ENCODE peak calls at places on chromosomes 16 and 17, in nine cellular contexts. A is hepatocyte, X is heart left ventricle, D is lower leg skin, V is cardiac muscle cell, W is heart right ventricle, F is body of pancreas, T is fibroblast of villous mesenchyme, Q is upper lobe of right lung. I is an unnamed sample.

GRCh38 chr16:79707867-79708266 is 107.3 kb upstream of the MAF start:
- DNase-seq in T (no peak), W (peak), X (peak), A (peak), V (no peak), F (peak), Q (no peak), D (peak), I (no peak)

GRCh38 chr17:65617496-65617895 is 56.0 kb upstream of the AXIN2 start:
- DNase-seq in X (no peak), V (no peak), F (no peak), Q (no peak), A (no peak), W (no peak), D (no peak), T (no peak), I (no peak)

GRCh38 chr17:82449136-82449882 is 1.2 kb downstream of the CYBC1 start:
- DNase-seq in T (no peak), Q (peak), F (peak), A (no peak), W (peak), D (no peak), X (peak), V (no peak), I (peak)

GRCh38 chr17:68613739-68614298 is 12.7 kb upstream of the FAM20A start:
- DNase-seq in T (peak), W (peak), F (peak), X (peak), Q (no peak), A (peak), D (no peak), V (peak), I (peak)

GRCh38 chr17:77692571-77693161 is 265.8 kb upstream of the TNRC6C start:
- DNase-seq in T (peak), D (no peak), Q (peak), A (no peak), F (no peak), V (no peak), W (no peak), X (no peak), I (no peak)

GRCh38 chr17:69820881-69821473 is 254.0 kb upstream of the KCNJ16 start:
- DNase-seq in T (no peak), V (no peak), X (no peak), A (no peak), F (no peak), W (no peak), D (no peak), Q (no peak), I (no peak)

GRCh38 chr16:83923581-83924365 is 24.9 kb downstream of the MLYCD start:
- DNase-seq in X (no peak), A (no peak), V (no peak), F (no peak), T (no peak), Q (peak), W (no peak), D (no peak), I (no peak)

GRCh38 chr17:32551186-32551955 is 64.6 kb downstream of the CDK5R1 start:
- DNase-seq in T (peak), D (no peak), V (no peak), W (no peak), F (no peak), A (no peak), Q (no peak), X (no peak), I (no peak)

GRCh38 chr16:48101069-48101674 is 54.6 kb downstream of the ABCC12 start:
- DNase-seq in X (no peak), V (no peak), W (no peak), D (no peak), F (peak), Q (no peak), A (no peak), T (no peak), I (no peak)

GRCh38 chr17:43787728-43788127 is 7.5 kb downstream of the CFAP97D1 start:
- DNase-seq in A (no peak), V (no peak), Q (no peak), T (no peak), X (no peak), W (no peak), D (no peak), F (no peak), I (no peak)

GRCh38 chr16:88968589-88969280 is 8.3 kb downstream of the CBFA2T3 start:
- DNase-seq in Q (no peak), D (no peak), W (no peak), X (no peak), T (no peak), A (no peak), F (no peak), V (no peak), I (no peak)

GRCh38 chr16:56912746-56913703 is 18.9 kb upstream of the HERPUD1 start:
- DNase-seq in Q (peak), W (no peak), X (no peak), F (no peak), T (peak), A (no peak), D (no peak), V (no peak), I (no peak)

GRCh38 chr16:4976611-4977145 is 18.5 kb downstream of the SEC14L5 start:
- DNase-seq in V (no peak), Q (peak), X (no peak), D (no peak), W (no peak), T (no peak), A (no peak), F (peak), I (no peak)

GRCh38 chr17:49365667-49366066 is 3.6 kb upstream of the ZNF652 start:
- DNase-seq in Q (no peak), D (no peak), W (peak), A (peak), V (peak), T (no peak), X (no peak), F (peak), I (peak)

GRCh38 chr17:49110504-49110903 is 22.1 kb upstream of the B4GALNT2 start:
- DNase-seq in T (no peak), Q (no peak), V (no peak), X (no peak), D (no peak), W (no peak), F (no peak), A (no peak), I (no peak)

GRCh38 chr17:21173543-21173942 is 40.4 kb downstream of the TMEM11 start:
- DNase-seq in D (no peak), W (no peak), V (peak), T (no peak), X (no peak), Q (no peak), A (no peak), F (no peak), I (no peak)

GRCh38 chr17:15442316-15443185 is 24.9 kb downstream of the CDRT4 start:
- DNase-seq in T (no peak), Q (no peak), D (no peak), W (no peak), A (no peak), V (no peak), F (no peak), X (no peak), I (no peak)

GRCh38 chr17:69501591-69502468 is 87.3 kb downstream of the MAP2K6 start:
- DNase-seq in F (peak), V (peak), T (peak), W (peak), Q (no peak), X (no peak), A (peak), D (peak), I (peak)

GRCh38 chr16:64589836-64590235 is 532.0 kb downstream of the CDH11 start:
- DNase-seq in T (peak), X (no peak), A (no peak), W (no peak), F (no peak), Q (no peak), V (no peak), D (no peak), I (no peak)

GRCh38 chr17:14427914-14428639 is 127.2 kb downstream of the HS3ST3B1 start:
- DNase-seq in V (no peak), A (no peak), T (no peak), F (no peak), X (no peak), W (no peak), Q (no peak), D (no peak), I (no peak)

GRCh38 chr17:47286198-47286914 is 32.7 kb downstream of the ITGB3 start:
- DNase-seq in W (no peak), F (no peak), A (no peak), V (no peak), Q (no peak), D (no peak), T (no peak), X (no peak), I (no peak)

GRCh38 chr16:87201052-87201451 is 116.1 kb downstream of the C16orf95 start:
- DNase-seq in T (peak), V (no peak), D (peak), X (peak), A (peak), Q (no peak), F (peak), W (peak), I (no peak)

GRCh38 chr17:73480740-73481139 is 163.5 kb downstream of the SDK2 start:
- DNase-seq in Q (no peak), X (peak), F (no peak), T (no peak), A (no peak), D (no peak), W (peak), V (peak), I (no peak)

GRCh38 chr17:5672141-5672540 is 87.8 kb upstream of the NLRP1 start:
- DNase-seq in X (no peak), Q (no peak), F (no peak), T (no peak), W (no peak), A (no peak), D (no peak), V (no peak), I (no peak)

GRCh38 chr17:5668557-5669138 is 84.3 kb upstream of the NLRP1 start:
- DNase-seq in T (no peak), V (no peak), W (no peak), Q (no peak), A (no peak), D (no peak), X (no peak), F (no peak), I (no peak)

GRCh38 chr17:5669191-5669590 is 84.9 kb upstream of the NLRP1 start:
- DNase-seq in Q (no peak), V (no peak), W (no peak), F (no peak), T (no peak), X (no peak), D (no peak), A (no peak), I (no peak)

GRCh38 chr17:5665164-5665563 is 80.9 kb upstream of the NLRP1 start:
- DNase-seq in T (no peak), W (no peak), Q (no peak), F (no peak), X (no peak), D (no peak), A (no peak), V (peak), I (no peak)

GRCh38 chr17:5667871-5668270 is 83.6 kb upstream of the NLRP1 start:
- DNase-seq in D (no peak), X (no peak), V (no peak), W (no peak), T (no peak), A (no peak), Q (no peak), F (no peak), I (peak)
- TF ChIP-seq CTCF in D (no peak), X (no peak), V (no peak), W (peak), T (peak), A (no peak), Q (peak), F (no peak), I (peak)

GRCh38 chr17:7588553-7589203 is 1.2 kb downstream of the SOX15 start:
- DNase-seq in V (no peak), F (no peak), W (no peak), X (no peak), D (no peak), Q (no peak), T (no peak), A (no peak), I (no peak)

GRCh38 chr17:7587831-7588230 is 2.1 kb downstream of the SOX15 start:
- DNase-seq in Q (no peak), D (no peak), T (peak), W (no peak), F (no peak), A (no peak), V (no peak), X (no peak), I (no peak)

GRCh38 chr17:7590743-7591142 is 849 bp upstream of the SOX15 start:
- DNase-seq in V (no peak), W (no peak), T (peak), Q (no peak), A (peak), X (no peak), D (peak), F (no peak), I (peak)

GRCh38 chr17:7589891-7590611 is at the start of gene SOX15:
- DNase-seq in F (no peak), V (no peak), X (no peak), D (no peak), T (no peak), W (no peak), A (peak), Q (no peak), I (peak)

GRCh38 chr17:7589204-7589868 is 558 bp downstream of the SOX15 start:
- DNase-seq in V (peak), X (peak), W (peak), F (peak), T (peak), A (peak), D (peak), Q (peak), I (peak)
- H3K4me3 ChIP-seq in V (no peak), X (peak), W (peak), F (no peak), T (peak), A (no peak), D (peak), Q (peak), I (peak)

GRCh38 chr17:78791840-78792709 is 10.0 kb upstream of the CYTH1 start:
- DNase-seq in V (no peak), D (no peak), A (no peak), W (no peak), T (no peak), F (no peak), Q (no peak), X (no peak), I (no peak)
- TF ChIP-seq CTCF in V (no peak), D (no peak), A (no peak), W (no peak), T (no peak), F (no peak), Q (no peak), X (no peak), I (no peak)

GRCh38 chr16:27730703-27731220 is 180.8 kb downstream of the KATNIP start:
- DNase-seq in W (no peak), Q (no peak), A (no peak), F (no peak), V (no peak), X (no peak), T (no peak), D (no peak), I (no peak)

GRCh38 chr16:27727941-27728340 is 178.0 kb downstream of the KATNIP start:
- DNase-seq in Q (no peak), W (no peak), D (no peak), V (no peak), A (no peak), T (no peak), F (no peak), X (no peak), I (no peak)

GRCh38 chr16:27728691-27729090 is 178.7 kb downstream of the KATNIP start:
- DNase-seq in Q (no peak), T (no peak), D (no peak), V (no peak), W (no peak), A (no peak), X (no peak), F (no peak), I (no peak)

GRCh38 chr16:27726621-27727275 is 176.8 kb downstream of the KATNIP start:
- DNase-seq in X (no peak), F (no peak), W (no peak), T (peak), D (no peak), A (no peak), V (no peak), Q (no peak), I (no peak)

GRCh38 chr16:27729516-27730304 is 179.8 kb downstream of the KATNIP start:
- DNase-seq in D (peak), F (peak), T (no peak), W (peak), A (no peak), Q (no peak), X (no peak), V (no peak), I (no peak)
- H3K4me3 ChIP-seq in D (no peak), F (no peak), T (no peak), W (no peak), A (no peak), Q (no peak), X (no peak), V (no peak), I (no peak)

GRCh38 chr16:29818082-29818481 is 2.1 kb downstream of the PAGR1 start:
- DNase-seq in A (no peak), W (no peak), F (no peak), D (no peak), V (no peak), Q (no peak), T (no peak), X (no peak), I (no peak)
- TF ChIP-seq CTCF in A (no peak), W (no peak), F (no peak), D (no peak), V (no peak), Q (no peak), T (no peak), X (no peak), I (no peak)

DNA sequence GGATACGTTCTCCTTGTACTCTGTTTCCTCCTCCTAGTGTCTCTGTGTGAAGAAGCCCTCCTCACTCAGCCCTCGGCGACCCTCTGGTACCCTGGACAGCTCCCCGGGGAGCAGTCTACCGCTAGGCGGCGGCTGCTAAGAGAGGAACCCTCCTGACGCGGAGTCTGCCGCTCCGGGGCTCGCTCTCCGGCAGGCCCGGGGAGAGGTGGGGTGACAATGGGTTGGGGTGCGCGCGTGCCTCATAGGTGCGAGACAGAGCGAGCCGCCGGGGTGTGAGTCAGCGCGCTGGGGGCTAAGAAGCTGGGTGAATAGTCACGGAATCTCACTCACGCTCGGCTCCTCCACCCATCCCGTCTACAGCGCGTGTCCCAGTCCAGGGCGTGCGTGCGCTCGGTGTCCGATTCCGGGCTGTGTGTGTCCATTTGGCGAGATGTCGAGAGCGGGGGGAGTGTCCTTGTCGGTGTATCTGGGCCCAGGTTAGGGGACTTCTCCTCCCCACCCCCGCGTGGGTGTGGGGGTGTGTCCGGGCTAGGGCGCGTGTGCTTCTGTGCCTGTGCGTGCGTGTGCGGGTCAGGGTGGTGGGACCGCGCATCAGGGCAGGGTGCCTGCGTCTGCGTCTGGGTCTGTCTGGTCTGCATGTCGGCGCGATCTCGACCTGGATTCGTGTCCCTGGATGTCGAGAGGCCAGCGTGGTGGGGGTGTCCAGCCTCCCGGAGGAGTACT is 578 bp upstream of the HS3ST2 start:
- DNase-seq in X (peak), W (peak), T (peak), V (peak), Q (peak), D (peak), A (peak), F (peak), I (peak)
- H3K4me3 ChIP-seq in X (peak), W (peak), T (no peak), V (peak), Q (peak), D (no peak), A (no peak), F (no peak), I (peak)